ENCODE peak calls at places on chromosomes 7 and 10, in eight cellular contexts. T is HEK293T; E is substantia nigra; N is brain pericyte; K is activated CD8-positive, alpha-beta memory T cell treated with anti-CD3 and anti-CD28 coated beads for 24 hours; C is T-helper 2 cell; O is SW480; Z is GM18507. J is an unnamed sample.

GRCh38 chr10:103979530-103979929 is 12.6 kb downstream of the SLK start:
- DNase-seq in T (no peak), E (no peak), N (no peak), K (no peak), C (no peak), O (no peak), Z (no peak), J (no peak)

GRCh38 chr7:125065546-125065945 is 135.9 kb upstream of the POT1 start:
- DNase-seq in T (no peak), E (no peak), N (no peak), K (no peak), C (no peak), O (no peak), Z (no peak), J (no peak)

GRCh38 chr7:38686888-38687287 is 55.7 kb upstream of the AMPH start:
- DNase-seq in T (no peak), E (no peak), N (no peak), K (no peak), C (no peak), O (no peak), Z (no peak), J (no peak)

GRCh38 chr7:111741811-111742240 is 179.5 kb upstream of the IMMP2L start:
- DNase-seq in T (peak; percentile 69), E (no peak), N (no peak), K (no peak), C (peak; percentile 56), O (peak; percentile 83), Z (peak; percentile 17), J (peak; percentile 79)

GRCh38 chr10:103244663-103245271 is 920 bp upstream of the RPEL1 start:
- DNase-seq in T (peak; percentile 89), E (peak; percentile 51), N (no peak), K (peak; percentile 81), C (peak; percentile 54), O (peak; percentile 60), Z (peak; percentile 58), J (peak; percentile 92)

GRCh38 chr10:35435824-35436223 is 99.5 kb downstream of the CCNY start:
- DNase-seq in T (no peak), E (no peak), N (no peak), K (no peak), C (no peak), O (no peak), Z (no peak), J (no peak)

GRCh38 chr10:123744226-123744536 is 78.0 kb downstream of the GPR26 start:
- DNase-seq in T (no peak), E (no peak), N (no peak), K (no peak), C (no peak), O (no peak), Z (no peak), J (no peak)

GRCh38 chr7:103573479-103574058 is 127.6 kb upstream of the SLC26A5 start:
- DNase-seq in T (peak; percentile 12), E (no peak), N (no peak), K (no peak), C (peak; percentile 19), O (peak; percentile 68), Z (no peak), J (peak; percentile 14)

GRCh38 chr7:146791344-146792300 is 675.0 kb downstream of the CNTNAP2 start:
- DNase-seq in T (no peak), E (no peak), N (no peak), K (no peak), C (no peak), O (no peak), Z (no peak), J (no peak)

GRCh38 chr10:4568731-4569130 is 257.3 kb upstream of the AKR1E2 start:
- DNase-seq in T (no peak), E (no peak), N (no peak), K (no peak), C (no peak), O (no peak), Z (no peak), J (no peak)

GRCh38 chr7:24888653-24889052 is 91.3 kb downstream of the OSBPL3 start:
- DNase-seq in T (no peak), E (no peak), N (no peak), K (no peak), C (no peak), O (no peak), Z (no peak), J (no peak)

GRCh38 chr7:7157177-7157886 is 25.0 kb upstream of the C1GALT1 start:
- DNase-seq in T (no peak), E (no peak), N (no peak), K (peak; percentile 60), C (peak; percentile 97), O (peak; percentile 93), Z (no peak), J (peak; percentile 88)

GRCh38 chr7:98213874-98214810 is 2.9 kb downstream of the BHLHA15 start:
- DNase-seq in T (no peak), E (no peak), N (no peak), K (no peak), C (no peak), O (no peak), Z (no peak), J (no peak)

GRCh38 chr10:124211921-124212320 is 118.5 kb upstream of the CHST15 start:
- DNase-seq in T (no peak), E (no peak), N (no peak), K (no peak), C (no peak), O (peak; percentile 72), Z (no peak), J (no peak)

GRCh38 chr7:105107458-105107857 is 93.5 kb downstream of the KMT2E start:
- DNase-seq in T (no peak), E (no peak), N (no peak), K (no peak), C (no peak), O (no peak), Z (no peak), J (no peak)

GRCh38 chr7:95772298-95772770 is at the start of gene DYNC1I1:
- DNase-seq in T (peak; percentile 75), E (peak; percentile 37), N (no peak), K (peak; percentile 61), C (peak; percentile 32), O (peak; percentile 90), Z (peak; percentile 43), J (peak; percentile 84)

GRCh38 chr10:17005621-17006566 is 123.7 kb downstream of the CUBN start:
- DNase-seq in T (no peak), E (no peak), N (no peak), K (no peak), C (no peak), O (no peak), Z (no peak), J (no peak)

GRCh38 chr7:134593530-134594392 is 44.9 kb downstream of the AKR1B15 start:
- DNase-seq in T (no peak), E (peak; percentile 55), N (no peak), K (no peak), C (no peak), O (peak; percentile 7), Z (no peak), J (peak; percentile 73)

GRCh38 chr7:29413511-29414178 is 150.0 kb upstream of the PRR15 start:
- DNase-seq in T (no peak), E (no peak), N (no peak), K (no peak), C (no peak), O (no peak), Z (no peak), J (no peak)

GRCh38 chr10:43969506-43969905 is 320.8 kb upstream of the ZNF32 start:
- DNase-seq in T (no peak), E (no peak), N (no peak), K (peak; percentile 26), C (no peak), O (no peak), Z (no peak), J (no peak)

J was measured in AG20443.